ENCODE peak calls at places on chromosomes 2 and 18, in five cellular contexts. One of them, this sample, is unnamed.

GRCh38 chr18:62759704-62760402 is 44.5 kb downstream of the PHLPP1 start:
- DNase-seq in HTR-8/SVneo: no peak
- DNase-seq in WERI-Rb-1: no peak
- DNase-seq in NCI-H1092 treated with DMSO at 0.1 percent for 48 hours: no peak
- DNase-seq in MM.1S: no peak
- DNase-seq in this sample: no peak

GRCh38 chr2:160478660-160479059 is 14.9 kb downstream of the RBMS1 start:
- DNase-seq in HTR-8/SVneo: no peak
- DNase-seq in MM.1S: no peak
- DNase-seq in NCI-H1092 treated with DMSO at 0.1 percent for 48 hours: peak; percentile 23
- DNase-seq in WERI-Rb-1: no peak
- DNase-seq in this sample: no peak

GRCh38 chr2:67311536-67311935 is 85.6 kb upstream of the ETAA1 start:
- DNase-seq in MM.1S: no peak
- DNase-seq in WERI-Rb-1: no peak
- DNase-seq in HTR-8/SVneo: peak; percentile 24
- DNase-seq in NCI-H1092 treated with DMSO at 0.1 percent for 48 hours: no peak
- DNase-seq in this sample: peak; percentile 36

GRCh38 chr2:41151746-41152145 is 699.9 kb upstream of the SLC8A1 start:
- DNase-seq in NCI-H1092 treated with DMSO at 0.1 percent for 48 hours: no peak
- DNase-seq in MM.1S: no peak
- DNase-seq in WERI-Rb-1: no peak
- DNase-seq in HTR-8/SVneo: no peak
- DNase-seq in this sample: no peak

GRCh38 chr2:18047896-18048657 is 169.6 kb downstream of the KCNS3 start:
- DNase-seq in NCI-H1092 treated with DMSO at 0.1 percent for 48 hours: no peak
- DNase-seq in WERI-Rb-1: no peak
- DNase-seq in HTR-8/SVneo: peak; percentile 79
- DNase-seq in MM.1S: no peak
- DNase-seq in this sample: no peak

GRCh38 chr2:42944744-42945415 is 152.5 kb upstream of the HAAO start:
- DNase-seq in WERI-Rb-1: no peak
- DNase-seq in NCI-H1092 treated with DMSO at 0.1 percent for 48 hours: no peak
- DNase-seq in HTR-8/SVneo: no peak
- DNase-seq in MM.1S: no peak
- DNase-seq in this sample: no peak

GRCh38 chr18:78610179-78610578 is 369.4 kb upstream of the SALL3 start:
- DNase-seq in MM.1S: no peak
- DNase-seq in NCI-H1092 treated with DMSO at 0.1 percent for 48 hours: no peak
- DNase-seq in HTR-8/SVneo: no peak
- DNase-seq in WERI-Rb-1: no peak
- DNase-seq in this sample: no peak

GRCh38 chr2:44342854-44343253 is 18.4 kb downstream of the PREPL start:
- DNase-seq in HTR-8/SVneo: no peak
- DNase-seq in WERI-Rb-1: peak; percentile 37
- DNase-seq in NCI-H1092 treated with DMSO at 0.1 percent for 48 hours: no peak
- DNase-seq in MM.1S: peak; percentile 48
- DNase-seq in this sample: no peak

GRCh38 chr2:11581129-11581796 is 47.4 kb downstream of the GREB1 start:
- DNase-seq in NCI-H1092 treated with DMSO at 0.1 percent for 48 hours: no peak
- DNase-seq in WERI-Rb-1: no peak
- DNase-seq in MM.1S: no peak
- DNase-seq in HTR-8/SVneo: no peak
- DNase-seq in this sample: no peak

GRCh38 chr2:164710252-164710633 is 89.0 kb upstream of the GRB14 start:
- DNase-seq in WERI-Rb-1: no peak
- DNase-seq in NCI-H1092 treated with DMSO at 0.1 percent for 48 hours: no peak
- DNase-seq in HTR-8/SVneo: no peak
- DNase-seq in MM.1S: no peak
- DNase-seq in this sample: no peak

GRCh38 chr18:39618265-39619003 is 2052.8 kb upstream of the CELF4 start:
- DNase-seq in NCI-H1092 treated with DMSO at 0.1 percent for 48 hours: no peak
- DNase-seq in WERI-Rb-1: no peak
- DNase-seq in HTR-8/SVneo: no peak
- DNase-seq in MM.1S: no peak
- DNase-seq in this sample: no peak

GRCh38 chr2:15092691-15093090 is 460.2 kb downstream of the LRATD1 start:
- DNase-seq in HTR-8/SVneo: no peak
- DNase-seq in NCI-H1092 treated with DMSO at 0.1 percent for 48 hours: no peak
- DNase-seq in MM.1S: no peak
- DNase-seq in WERI-Rb-1: no peak
- DNase-seq in this sample: no peak

GRCh38 chr2:172929644-172930043 is 146.0 kb upstream of the MAP3K20 start:
- DNase-seq in WERI-Rb-1: no peak
- DNase-seq in NCI-H1092 treated with DMSO at 0.1 percent for 48 hours: no peak
- DNase-seq in HTR-8/SVneo: no peak
- DNase-seq in MM.1S: no peak
- DNase-seq in this sample: no peak

GRCh38 chr2:16069933-16070647 is 129.7 kb downstream of the MYCN start:
- DNase-seq in HTR-8/SVneo: no peak
- DNase-seq in WERI-Rb-1: no peak
- DNase-seq in MM.1S: no peak
- DNase-seq in NCI-H1092 treated with DMSO at 0.1 percent for 48 hours: peak; percentile 10
- DNase-seq in this sample: no peak

GRCh38 chr18:48218285-48219022 is 190.7 kb downstream of the ZBTB7C start:
- DNase-seq in MM.1S: no peak
- DNase-seq in WERI-Rb-1: no peak
- DNase-seq in HTR-8/SVneo: no peak
- DNase-seq in NCI-H1092 treated with DMSO at 0.1 percent for 48 hours: no peak
- DNase-seq in this sample: no peak

GRCh38 chr2:128594953-128595677 is 276.4 kb upstream of the HS6ST1 start:
- DNase-seq in HTR-8/SVneo: no peak
- DNase-seq in MM.1S: no peak
- DNase-seq in WERI-Rb-1: no peak
- DNase-seq in NCI-H1092 treated with DMSO at 0.1 percent for 48 hours: peak; percentile 2
- DNase-seq in this sample: no peak

GRCh38 chr2:234467289-234467688 is 29.6 kb downstream of the ARL4C start:
- DNase-seq in WERI-Rb-1: no peak
- DNase-seq in MM.1S: no peak
- DNase-seq in NCI-H1092 treated with DMSO at 0.1 percent for 48 hours: no peak
- DNase-seq in HTR-8/SVneo: no peak
- DNase-seq in this sample: no peak

GRCh38 chr18:48031011-48031480 is 100.6 kb upstream of the SMAD2 start:
- DNase-seq in HTR-8/SVneo: peak; percentile 72
- DNase-seq in MM.1S: peak; percentile 61
- DNase-seq in NCI-H1092 treated with DMSO at 0.1 percent for 48 hours: peak; percentile 82
- DNase-seq in WERI-Rb-1: peak; percentile 91
- DNase-seq in this sample: peak; percentile 47

This sample was measured in SK-N-DZ.